ENCODE peak calls at places on chromosomes 1 and 21, in eight cellular contexts. P is MCF 10A; H is A549; K is foreskin fibroblast; N is astrocyte; F is astrocyte of the spinal cord; Y is activated CD8-positive, alpha-beta T cell treated with anti-CD3 and anti-CD28 coated beads for 36 hours; S is endothelial cell. A is an unnamed sample.

GRCh38 chr1:109290998-109291397 is 8.1 kb upstream of the PSRC1 start:
- DNase-seq in N (no peak), H (no peak), Y (no peak), P (no peak), F (no peak), S (no peak), K (no peak), A (no peak)

GRCh38 chr1:183272390-183272801 is 86.3 kb downstream of the LAMC2 start:
- DNase-seq in P (peak; percentile 63), F (peak; percentile 65), S (no peak), K (peak; percentile 92), H (peak; percentile 40), Y (no peak), N (peak; percentile 96), A (no peak)

GRCh38 chr1:81760487-81761097 is 40.1 kb upstream of the ADGRL2 start:
- DNase-seq in K (peak; percentile 10), P (peak; percentile 29), S (no peak), Y (no peak), H (no peak), F (peak; percentile 36), N (peak; percentile 12), A (no peak)

GRCh38 chr1:11880911-11881748 is 22.4 kb upstream of the NPPB start:
- DNase-seq in N (no peak), S (no peak), H (no peak), P (no peak), K (no peak), Y (no peak), F (no peak), A (no peak)

GRCh38 chr1:248858096-248858890 is 592 bp downstream of the ZNF692 start:
- DNase-seq in P (peak; percentile 78), S (peak; percentile 75), Y (peak; percentile 43), H (peak; percentile 76), F (peak; percentile 64), N (peak; percentile 45), K (peak; percentile 61), A (no peak)

GRCh38 chr1:208036177-208036808 is 125.4 kb upstream of the CD34 start:
- DNase-seq in Y (no peak), N (no peak), P (peak; percentile 56), S (no peak), K (no peak), F (peak; percentile 20), H (peak; percentile 28), A (no peak)

GRCh38 chr1:29511436-29511835 is 275.1 kb downstream of the PTPRU start:
- DNase-seq in H (no peak), Y (no peak), S (no peak), N (no peak), P (no peak), F (no peak), K (no peak), A (no peak)

GRCh38 chr1:42963378-42964005 is 4.8 kb upstream of the SLC2A1 start:
- DNase-seq in F (peak; percentile 82), P (peak; percentile 37), N (peak; percentile 95), S (no peak), K (peak; percentile 70), Y (peak; percentile 68), H (peak; percentile 46), A (no peak)

GRCh38 chr1:30719406-30720270 is 3.7 kb downstream of the MATN1 start:
- DNase-seq in Y (no peak), K (peak; percentile 43), H (no peak), N (peak; percentile 26), P (peak; percentile 77), S (no peak), F (no peak), A (no peak)

GRCh38 chr1:169676001-169676400 is 35.4 kb downstream of the SELL start:
- DNase-seq in K (peak; percentile 75), P (no peak), H (no peak), F (peak; percentile 79), N (peak; percentile 88), S (no peak), Y (no peak), A (no peak)

GRCh38 chr1:150813028-150813707 is 5.1 kb upstream of the CTSK start:
- DNase-seq in N (peak; percentile 22), Y (peak; percentile 26), P (peak; percentile 74), K (peak; percentile 69), S (peak; percentile 72), F (peak; percentile 68), H (peak; percentile 69), A (no peak)

GRCh38 chr21:23021481-23021880 is 2023.3 kb downstream of the NCAM2 start:
- DNase-seq in P (no peak), F (no peak), N (no peak), Y (no peak), S (no peak), K (no peak), H (no peak), A (peak; percentile 89)

GRCh38 chr1:17200756-17201155 is 4.2 kb upstream of the PADI1 start:
- DNase-seq in K (no peak), N (no peak), P (no peak), Y (no peak), F (no peak), H (no peak), S (no peak), A (no peak)

DNA sequence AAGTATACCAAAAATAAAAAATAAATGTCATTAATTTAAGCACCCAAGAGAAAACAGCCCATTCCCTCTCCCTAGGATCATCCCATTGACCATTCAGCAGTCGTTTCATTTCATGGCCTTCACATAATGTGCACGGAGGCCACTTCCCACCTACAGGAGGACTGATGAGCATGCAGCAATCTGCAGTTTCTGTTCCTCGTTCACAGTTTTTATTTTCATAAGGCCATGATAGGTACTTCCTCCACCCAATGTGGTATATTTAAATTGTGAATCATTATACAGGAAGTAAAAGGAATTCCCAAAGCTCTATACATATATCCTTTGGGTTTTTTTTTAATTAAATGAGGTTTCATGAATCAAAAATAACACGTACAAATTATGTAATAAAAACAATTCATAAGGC is 27.7 kb upstream of the SLC44A3 start:
- DNase-seq in Y (no peak), H (no peak), P (peak; percentile 78), K (peak; percentile 32), N (no peak), F (no peak), S (no peak), A (no peak)
- TF ChIP-seq CTCF in Y (no peak), H (no peak), P (no peak), K (peak; percentile 35), N (peak; percentile 24), F (peak; percentile 48), S (no peak), A (peak; percentile 67)

GRCh38 chr1:241499910-241500309 is 19.6 kb downstream of the FH start:
- DNase-seq in F (peak; percentile 47), Y (peak; percentile 9), P (peak; percentile 65), S (peak; percentile 12), K (peak; percentile 52), H (peak; percentile 24), N (peak; percentile 13), A (no peak)
- TF ChIP-seq CTCF in F (peak; percentile 56), Y (peak; percentile 31), P (peak; percentile 84), S (no peak), K (peak; percentile 56), H (peak; percentile 72), N (peak; percentile 48), A (peak; percentile 91)

GRCh38 chr1:27617420-27617819 is 13.5 kb upstream of the AHDC1 start:
- DNase-seq in K (no peak), H (no peak), P (no peak), Y (no peak), S (no peak), N (no peak), F (no peak), A (no peak)

GRCh38 chr1:27615346-27616004 is 11.5 kb upstream of the AHDC1 start:
- DNase-seq in S (no peak), F (no peak), K (no peak), P (no peak), N (no peak), H (no peak), Y (no peak), A (no peak)

GRCh38 chr1:27618341-27619067 is 14.6 kb upstream of the AHDC1 start:
- DNase-seq in S (no peak), N (no peak), H (no peak), F (no peak), K (no peak), Y (peak; percentile 75), P (no peak), A (no peak)

GRCh38 chr1:27614625-27615344 is 10.8 kb upstream of the AHDC1 start:
- DNase-seq in H (no peak), P (no peak), F (no peak), N (no peak), K (no peak), S (peak; percentile 31), Y (no peak), A (no peak)

GRCh38 chr1:27616441-27616840 is 12.5 kb upstream of the AHDC1 start:
- DNase-seq in Y (no peak), H (no peak), K (no peak), F (no peak), P (no peak), N (no peak), S (no peak), A (no peak)
- TF ChIP-seq CTCF in Y (peak; percentile 20), H (no peak), K (peak; percentile 3), F (peak; percentile 27), P (no peak), N (no peak), S (no peak), A (peak; percentile 40)

GRCh38 chr1:114758251-114758832 is 558 bp upstream of the CSDE1 start:
- DNase-seq in F (peak; percentile 8), P (peak; percentile 22), H (no peak), Y (no peak), N (peak; percentile 35), S (no peak), K (no peak), A (no peak)
- TF ChIP-seq CTCF in F (no peak), P (no peak), H (no peak), Y (no peak), N (no peak), S (peak; percentile 10), K (no peak), A (peak; percentile 44)

GRCh38 chr1:153771841-153772593 is 3.2 kb upstream of the SLC27A3 start:
- DNase-seq in F (no peak), N (no peak), K (no peak), P (no peak), S (peak; percentile 77), H (peak; percentile 37), Y (peak; percentile 24), A (peak; percentile 70)
- TF ChIP-seq CTCF in F (peak; percentile 59), N (peak; percentile 32), K (peak; percentile 14), P (peak; percentile 21), S (peak; percentile 69), H (peak; percentile 52), Y (no peak), A (peak; percentile 69)